ENCODE peak calls at places on chromosomes 5 and 9, in eight cellular contexts. One of them, this sample, is unnamed.

GRCh38 chr5:144150996-144151395 is 19.5 kb downstream of the YIPF5 start:
- DNase-seq in left ventricle myocardium inferior: no peak
- DNase-seq in neural progenitor cell: no peak
- DNase-seq in CD4-positive, alpha-beta T cell: no peak
- DNase-seq in IMR-90: peak; percentile 36
- DNase-seq in fibroblast of lung: peak; percentile 56
- DNase-seq in right lobe of liver: no peak
- DNase-seq in thyroid gland: no peak
- DNase-seq in this sample: no peak

GRCh38 chr5:9207820-9208418 is 338.0 kb downstream of the SEMA5A start:
- DNase-seq in left ventricle myocardium inferior: no peak
- DNase-seq in CD4-positive, alpha-beta T cell: no peak
- DNase-seq in fibroblast of lung: peak; percentile 45
- DNase-seq in right lobe of liver: no peak
- DNase-seq in neural progenitor cell: peak; percentile 66
- DNase-seq in IMR-90: peak; percentile 69
- DNase-seq in thyroid gland: no peak
- DNase-seq in this sample: no peak

GRCh38 chr5:154840435-154841272 is 9.7 kb downstream of the FAXDC2 start:
- DNase-seq in thyroid gland: no peak
- DNase-seq in neural progenitor cell: no peak
- DNase-seq in CD4-positive, alpha-beta T cell: no peak
- DNase-seq in left ventricle myocardium inferior: no peak
- DNase-seq in IMR-90: no peak
- DNase-seq in right lobe of liver: no peak
- DNase-seq in fibroblast of lung: no peak
- DNase-seq in this sample: no peak

GRCh38 chr9:32551491-32552049 is 557 bp upstream of the SMIM27 start:
- DNase-seq in IMR-90: peak; percentile 36
- DNase-seq in thyroid gland: peak; percentile 26
- DNase-seq in left ventricle myocardium inferior: no peak
- DNase-seq in fibroblast of lung: peak; percentile 25
- DNase-seq in neural progenitor cell: peak; percentile 65
- DNase-seq in right lobe of liver: no peak
- DNase-seq in CD4-positive, alpha-beta T cell: peak; percentile 24
- DNase-seq in this sample: peak; percentile 66

GRCh38 chr9:111662851-111663823 is 1.7 kb downstream of the GNG10 start:
- DNase-seq in thyroid gland: no peak
- DNase-seq in CD4-positive, alpha-beta T cell: no peak
- DNase-seq in fibroblast of lung: no peak
- DNase-seq in right lobe of liver: no peak
- DNase-seq in neural progenitor cell: peak; percentile 11
- DNase-seq in left ventricle myocardium inferior: no peak
- DNase-seq in IMR-90: no peak
- DNase-seq in this sample: no peak

GRCh38 chr9:97710356-97711222 is 13.4 kb upstream of the XPA start:
- DNase-seq in IMR-90: peak; percentile 66
- DNase-seq in thyroid gland: peak; percentile 67
- DNase-seq in left ventricle myocardium inferior: no peak
- DNase-seq in CD4-positive, alpha-beta T cell: no peak
- DNase-seq in right lobe of liver: no peak
- DNase-seq in fibroblast of lung: peak; percentile 49
- DNase-seq in neural progenitor cell: peak; percentile 85
- DNase-seq in this sample: peak; percentile 70

GRCh38 chr5:67640011-67640410 is 443.4 kb upstream of the CD180 start:
- DNase-seq in IMR-90: no peak
- DNase-seq in right lobe of liver: no peak
- DNase-seq in left ventricle myocardium inferior: no peak
- DNase-seq in CD4-positive, alpha-beta T cell: no peak
- DNase-seq in fibroblast of lung: no peak
- DNase-seq in thyroid gland: no peak
- DNase-seq in neural progenitor cell: no peak
- DNase-seq in this sample: no peak

GRCh38 chr5:35902032-35902681 is 36.3 kb downstream of the CAPSL start:
- DNase-seq in right lobe of liver: no peak
- DNase-seq in IMR-90: peak; percentile 62
- DNase-seq in fibroblast of lung: no peak
- DNase-seq in CD4-positive, alpha-beta T cell: no peak
- DNase-seq in neural progenitor cell: no peak
- DNase-seq in thyroid gland: no peak
- DNase-seq in left ventricle myocardium inferior: no peak
- DNase-seq in this sample: no peak

GRCh38 chr9:21516796-21517195 is 34.7 kb upstream of the IFNE start:
- DNase-seq in left ventricle myocardium inferior: no peak
- DNase-seq in neural progenitor cell: no peak
- DNase-seq in IMR-90: peak; percentile 13
- DNase-seq in fibroblast of lung: peak; percentile 42
- DNase-seq in CD4-positive, alpha-beta T cell: no peak
- DNase-seq in thyroid gland: no peak
- DNase-seq in right lobe of liver: no peak
- DNase-seq in this sample: no peak

GRCh38 chr5:112693301-112693700 is 44.4 kb upstream of the APC start:
- DNase-seq in CD4-positive, alpha-beta T cell: no peak
- DNase-seq in thyroid gland: no peak
- DNase-seq in neural progenitor cell: no peak
- DNase-seq in fibroblast of lung: no peak
- DNase-seq in right lobe of liver: no peak
- DNase-seq in left ventricle myocardium inferior: no peak
- DNase-seq in IMR-90: no peak
- DNase-seq in this sample: no peak

GRCh38 chr5:112696786-112697185 is 40.9 kb upstream of the APC start:
- DNase-seq in right lobe of liver: no peak
- DNase-seq in thyroid gland: no peak
- DNase-seq in fibroblast of lung: no peak
- DNase-seq in neural progenitor cell: no peak
- DNase-seq in IMR-90: no peak
- DNase-seq in CD4-positive, alpha-beta T cell: no peak
- DNase-seq in left ventricle myocardium inferior: no peak
- DNase-seq in this sample: no peak

GRCh38 chr5:112697301-112697700 is 40.4 kb upstream of the APC start:
- DNase-seq in left ventricle myocardium inferior: no peak
- DNase-seq in right lobe of liver: no peak
- DNase-seq in IMR-90: no peak
- DNase-seq in thyroid gland: no peak
- DNase-seq in fibroblast of lung: no peak
- DNase-seq in CD4-positive, alpha-beta T cell: no peak
- DNase-seq in neural progenitor cell: no peak
- DNase-seq in this sample: no peak

GRCh38 chr5:112694853-112695709 is 42.6 kb upstream of the APC start:
- DNase-seq in neural progenitor cell: peak; percentile 19
- DNase-seq in CD4-positive, alpha-beta T cell: no peak
- DNase-seq in thyroid gland: no peak
- DNase-seq in IMR-90: peak; percentile 59
- DNase-seq in fibroblast of lung: peak; percentile 73
- DNase-seq in left ventricle myocardium inferior: no peak
- DNase-seq in right lobe of liver: no peak
- DNase-seq in this sample: no peak

DNA sequence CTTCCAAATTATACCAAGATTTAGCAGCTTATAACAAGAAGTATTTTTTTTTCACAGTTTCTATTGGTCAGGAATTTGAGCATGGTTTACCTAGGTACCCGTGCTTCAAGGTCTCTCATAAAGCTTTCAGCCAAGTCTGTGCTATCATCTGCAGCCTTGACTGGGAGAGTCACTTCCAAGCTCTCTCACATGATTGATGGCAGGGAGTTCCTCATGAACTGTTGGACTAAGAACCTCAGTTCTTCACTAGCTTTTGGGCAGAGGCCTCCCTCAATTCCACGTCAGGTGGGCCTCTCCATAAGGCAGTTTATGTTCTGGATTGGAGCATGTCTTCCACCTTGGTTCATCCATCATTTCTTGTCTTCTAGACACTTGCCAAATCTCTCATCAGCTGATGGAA is 39.9 kb upstream of the APC start:
- DNase-seq in fibroblast of lung: no peak
- DNase-seq in IMR-90: no peak
- DNase-seq in CD4-positive, alpha-beta T cell: no peak
- DNase-seq in neural progenitor cell: no peak
- DNase-seq in left ventricle myocardium inferior: no peak
- DNase-seq in right lobe of liver: no peak
- DNase-seq in thyroid gland: no peak
- DNase-seq in this sample: no peak
- H3K27ac ChIP-seq in fibroblast of lung: no peak overlapping the region
- H3K27ac ChIP-seq in IMR-90: no peak overlapping the region
- H3K27ac ChIP-seq in CD4-positive, alpha-beta T cell: no peak overlapping the region
- H3K27ac ChIP-seq in neural progenitor cell: no peak overlapping the region
- H3K27ac ChIP-seq in left ventricle myocardium inferior: no peak overlapping the region
- H3K27ac ChIP-seq in right lobe of liver: no peak overlapping the region
- H3K27ac ChIP-seq in thyroid gland: no peak overlapping the region
- H3K27ac ChIP-seq in this sample: no peak overlapping the region

GRCh38 chr5:142743677-142744441 is 26.3 kb upstream of the ARHGAP26 start:
- DNase-seq in left ventricle myocardium inferior: no peak
- DNase-seq in IMR-90: peak; percentile 31
- DNase-seq in thyroid gland: no peak
- DNase-seq in right lobe of liver: no peak
- DNase-seq in fibroblast of lung: peak; percentile 65
- DNase-seq in CD4-positive, alpha-beta T cell: no peak
- DNase-seq in neural progenitor cell: no peak
- DNase-seq in this sample: no peak
- TF ChIP-seq CTCF in left ventricle myocardium inferior: no peak
- TF ChIP-seq CTCF in IMR-90: no peak
- TF ChIP-seq CTCF in thyroid gland: no peak
- TF ChIP-seq CTCF in right lobe of liver: no peak
- TF ChIP-seq CTCF in fibroblast of lung: no peak
- TF ChIP-seq CTCF in CD4-positive, alpha-beta T cell: no peak
- TF ChIP-seq CTCF in neural progenitor cell: no peak
- TF ChIP-seq CTCF in this sample: no peak

GRCh38 chr9:124242331-124243194 is 15.2 kb upstream of the NEK6 start:
- DNase-seq in CD4-positive, alpha-beta T cell: no peak
- DNase-seq in IMR-90: peak; percentile 59
- DNase-seq in thyroid gland: no peak
- DNase-seq in fibroblast of lung: peak; percentile 31
- DNase-seq in right lobe of liver: no peak
- DNase-seq in neural progenitor cell: peak; percentile 85
- DNase-seq in left ventricle myocardium inferior: no peak
- DNase-seq in this sample: no peak
- H3K27ac ChIP-seq in CD4-positive, alpha-beta T cell: no peak overlapping the region
- H3K27ac ChIP-seq in IMR-90: peak overlapping the region; percentile 9
- H3K27ac ChIP-seq in thyroid gland: no peak overlapping the region
- H3K27ac ChIP-seq in fibroblast of lung: no peak overlapping the region
- H3K27ac ChIP-seq in right lobe of liver: no peak overlapping the region
- H3K27ac ChIP-seq in neural progenitor cell: peak overlapping the region; percentile 26
- H3K27ac ChIP-seq in left ventricle myocardium inferior: peak overlapping the region; percentile 43
- H3K27ac ChIP-seq in this sample: peak overlapping the region; percentile 65

DNA sequence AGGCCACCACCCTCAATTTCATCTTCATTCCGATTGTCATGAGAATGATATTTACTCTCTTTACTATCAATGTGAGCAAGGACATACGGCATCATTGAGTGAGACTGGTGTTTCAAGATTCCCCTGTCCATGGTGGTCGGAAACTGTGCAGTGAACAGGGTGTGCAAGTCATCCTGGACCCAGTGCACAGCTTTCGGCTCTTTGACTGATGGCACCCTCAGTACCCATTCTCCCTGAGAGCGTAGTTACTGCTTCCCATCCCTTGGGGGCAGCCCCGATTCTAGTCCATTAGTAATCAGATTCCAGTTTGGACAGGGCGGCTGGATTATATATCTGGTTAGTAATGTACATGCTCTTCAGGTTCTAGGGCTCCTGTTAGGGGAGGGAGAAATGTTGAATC is 61.7 kb upstream of the SUB1 start:
- DNase-seq in IMR-90: no peak
- DNase-seq in fibroblast of lung: no peak
- DNase-seq in right lobe of liver: no peak
- DNase-seq in neural progenitor cell: no peak
- DNase-seq in CD4-positive, alpha-beta T cell: no peak
- DNase-seq in left ventricle myocardium inferior: no peak
- DNase-seq in thyroid gland: no peak
- DNase-seq in this sample: no peak
- TF ChIP-seq CTCF in IMR-90: no peak
- TF ChIP-seq CTCF in fibroblast of lung: no peak
- TF ChIP-seq CTCF in right lobe of liver: peak; percentile 17
- TF ChIP-seq CTCF in neural progenitor cell: no peak
- TF ChIP-seq CTCF in CD4-positive, alpha-beta T cell: no peak
- TF ChIP-seq CTCF in left ventricle myocardium inferior: no peak
- TF ChIP-seq CTCF in thyroid gland: no peak
- TF ChIP-seq CTCF in this sample: no peak

GRCh38 chr5:62732677-62733121 is 154.1 kb downstream of the LRRC70 start:
- DNase-seq in right lobe of liver: no peak
- DNase-seq in fibroblast of lung: peak; percentile 1
- DNase-seq in neural progenitor cell: no peak
- DNase-seq in left ventricle myocardium inferior: no peak
- DNase-seq in thyroid gland: no peak
- DNase-seq in IMR-90: peak; percentile 1
- DNase-seq in CD4-positive, alpha-beta T cell: no peak
- DNase-seq in this sample: no peak

GRCh38 chr5:62727184-62727583 is 148.6 kb downstream of the LRRC70 start:
- DNase-seq in right lobe of liver: no peak
- DNase-seq in fibroblast of lung: no peak
- DNase-seq in left ventricle myocardium inferior: no peak
- DNase-seq in CD4-positive, alpha-beta T cell: no peak
- DNase-seq in thyroid gland: no peak
- DNase-seq in neural progenitor cell: no peak
- DNase-seq in IMR-90: no peak
- DNase-seq in this sample: no peak

GRCh38 chr5:62731011-62731410 is 152.4 kb downstream of the LRRC70 start:
- DNase-seq in CD4-positive, alpha-beta T cell: no peak
- DNase-seq in neural progenitor cell: no peak
- DNase-seq in fibroblast of lung: no peak
- DNase-seq in thyroid gland: no peak
- DNase-seq in right lobe of liver: no peak
- DNase-seq in IMR-90: no peak
- DNase-seq in left ventricle myocardium inferior: no peak
- DNase-seq in this sample: no peak

DNA sequence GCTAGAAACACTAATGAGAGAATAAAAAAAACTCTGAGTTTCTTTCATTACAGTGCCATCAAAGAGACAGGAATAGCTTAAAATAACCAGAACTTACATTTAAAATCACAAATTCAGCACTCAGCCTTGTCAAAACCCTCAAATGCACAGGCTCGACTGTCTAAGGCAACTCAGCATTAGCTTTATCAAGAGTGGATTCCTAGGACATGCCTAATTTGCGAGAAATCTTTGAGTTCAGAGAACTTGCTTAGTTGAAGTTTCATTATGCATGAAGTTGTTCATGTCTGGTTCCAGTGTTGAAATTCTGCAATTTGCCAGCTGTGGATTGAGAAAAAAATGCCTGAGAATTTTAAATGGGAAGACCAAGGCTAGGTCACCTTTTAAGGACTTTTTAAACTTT is 151.0 kb downstream of the LRRC70 start:
- DNase-seq in neural progenitor cell: no peak
- DNase-seq in left ventricle myocardium inferior: no peak
- DNase-seq in CD4-positive, alpha-beta T cell: no peak
- DNase-seq in fibroblast of lung: no peak
- DNase-seq in thyroid gland: no peak
- DNase-seq in right lobe of liver: no peak
- DNase-seq in IMR-90: no peak
- DNase-seq in this sample: no peak
- H3K27ac ChIP-seq in neural progenitor cell: no peak overlapping the region
- H3K27ac ChIP-seq in left ventricle myocardium inferior: no peak overlapping the region
- H3K27ac ChIP-seq in CD4-positive, alpha-beta T cell: no peak overlapping the region
- H3K27ac ChIP-seq in fibroblast of lung: no peak overlapping the region
- H3K27ac ChIP-seq in thyroid gland: no peak overlapping the region
- H3K27ac ChIP-seq in right lobe of liver: no peak overlapping the region
- H3K27ac ChIP-seq in IMR-90: no peak overlapping the region
- H3K27ac ChIP-seq in this sample: no peak overlapping the region